ENCODE peak calls at places on chromosomes 13 and 19, in nine cellular contexts. T, D, B, S, A, H, X, M and K are unnamed samples.

GRCh38 chr13:43154839-43155238 is 131.5 kb downstream of the DNAJC15 start:
- DNase-seq in T (no peak), D (no peak), B (no peak), S (no peak), A (no peak), H (no peak), X (no peak), M (no peak), K (no peak)

GRCh38 chr19:17216058-17216670 is 1.0 kb downstream of the USE1 start:
- DNase-seq in T (peak; percentile 31), D (no peak), B (no peak), S (peak; percentile 24), A (no peak), H (no peak), X (no peak), M (no peak), K (peak; percentile 82)

GRCh38 chr13:52833261-52833660 is 15.2 kb downstream of the PCDH8 start:
- DNase-seq in T (no peak), D (no peak), B (no peak), S (no peak), A (no peak), H (no peak), X (no peak), M (no peak), K (no peak)

GRCh38 chr13:84366484-84366883 is 484.2 kb upstream of the SLITRK1 start:
- DNase-seq in T (no peak), D (no peak), B (no peak), S (no peak), A (no peak), H (no peak), X (no peak), M (peak; percentile 0), K (no peak)

GRCh38 chr19:14072535-14073231 is at the start of gene MISP3:
- DNase-seq in T (no peak), D (peak; percentile 90), B (no peak), S (peak; percentile 68), A (no peak), H (peak; percentile 92), X (no peak), M (peak; percentile 46), K (peak; percentile 86)

GRCh38 chr19:43700368-43701015 is 15.4 kb upstream of the IRGC start:
- DNase-seq in T (peak; percentile 51), D (peak; percentile 40), B (peak; percentile 25), S (no peak), A (no peak), H (peak; percentile 51), X (no peak), M (no peak), K (no peak)

GRCh38 chr19:39265321-39265916 is 2.8 kb upstream of the IFNL2 start:
- DNase-seq in T (no peak), D (no peak), B (no peak), S (no peak), A (no peak), H (no peak), X (peak; percentile 75), M (peak; percentile 73), K (no peak)

GRCh38 chr13:114161644-114162532 is 17.2 kb upstream of the CFAP97D2 start:
- DNase-seq in T (peak; percentile 17), D (peak; percentile 59), B (peak; percentile 50), S (no peak), A (no peak), H (peak; percentile 84), X (no peak), M (no peak), K (peak; percentile 92)

GRCh38 chr19:18698321-18699167 is 15.1 kb downstream of the CRTC1 start:
- DNase-seq in T (no peak), D (no peak), B (no peak), S (no peak), A (no peak), H (no peak), X (no peak), M (no peak), K (no peak)

GRCh38 chr13:46759861-46760260 is 37.1 kb downstream of the ESD start:
- DNase-seq in T (peak; percentile 75), D (no peak), B (no peak), S (no peak), A (no peak), H (peak; percentile 20), X (no peak), M (no peak), K (no peak)

GRCh38 chr13:106919638-106920037 is 351.7 kb upstream of the ARGLU1 start:
- DNase-seq in T (no peak), D (no peak), B (no peak), S (no peak), A (no peak), H (no peak), X (no peak), M (peak; percentile 26), K (peak; percentile 82)

GRCh38 chr13:46179576-46180368 is 2.2 kb downstream of the LCP1 start:
- DNase-seq in T (peak; percentile 70), D (peak; percentile 43), B (no peak), S (peak; percentile 44), A (no peak), H (peak; percentile 70), X (no peak), M (no peak), K (peak; percentile 92)

GRCh38 chr19:35502751-35503150 is 10.7 kb downstream of the DMKN start:
- DNase-seq in T (no peak), D (no peak), B (no peak), S (no peak), A (no peak), H (no peak), X (no peak), M (no peak), K (no peak)
- H3K27me3 ChIP-seq in T (peaks cover 19% of the 10 kb centered on the region), D (no peaks in the 10 kb centered on the region), B (no peaks in the 10 kb centered on the region), S (peaks cover 88% of the 10 kb centered on the region), A (peaks cover 4% of the 10 kb centered on the region), H (peaks cover under 1% of the 10 kb centered on the region), X (no peaks in the 10 kb centered on the region), M (no peaks in the 10 kb centered on the region), K (peaks cover 4% of the 10 kb centered on the region)

DNA sequence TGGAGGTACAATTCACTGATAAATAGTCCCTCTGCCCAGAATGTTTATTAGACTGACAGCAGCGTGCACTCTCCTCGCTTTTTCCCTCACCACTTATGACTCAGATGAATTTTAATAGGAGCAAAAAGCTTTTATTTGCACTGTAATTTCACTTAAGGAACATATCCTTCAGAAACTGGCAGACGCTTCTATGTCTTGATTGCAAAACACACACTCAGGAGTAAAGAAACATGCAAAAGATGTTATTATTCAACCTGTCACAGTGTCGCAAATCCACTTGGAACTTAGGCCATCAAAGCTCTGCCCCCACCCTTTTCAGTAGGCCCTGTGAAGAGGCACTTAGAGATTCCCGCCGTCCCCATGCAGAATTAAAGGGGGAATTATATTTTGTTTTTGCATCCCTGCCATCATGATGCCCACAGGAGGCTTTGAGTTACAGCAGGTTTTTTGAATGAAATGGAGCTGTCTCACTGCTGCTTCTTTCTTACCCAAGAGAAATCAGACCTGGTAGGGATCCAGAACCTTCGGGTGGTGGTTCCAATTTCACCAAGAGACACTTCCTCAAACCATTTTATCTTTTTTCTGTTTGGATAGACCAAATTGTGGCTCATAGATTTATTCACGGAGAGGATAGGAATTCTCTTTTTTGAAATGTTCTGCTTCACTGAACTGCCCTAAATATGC is 74.5 kb downstream of the GGACT start:
- DNase-seq in T (no peak), D (no peak), B (no peak), S (no peak), A (no peak), H (no peak), X (no peak), M (no peak), K (no peak)
- TF ChIP-seq POLR2AphosphoS5 in T (no peak), D (no peak), B (no peak), S (no peak), A (no peak), H (no peak), X (no peak), M (no peak), K (no peak)

GRCh38 chr13:50230365-50230978 is 215.2 kb downstream of the KCNRG start:
- DNase-seq in T (peak; percentile 90), D (no peak), B (no peak), S (no peak), A (no peak), H (no peak), X (no peak), M (no peak), K (no peak)
- H3K27ac ChIP-seq in T (peak overlapping the region; percentile 16), D (peak overlapping the region; percentile 30), B (no peak overlapping the region), S (no peak overlapping the region), A (peak overlapping the region; percentile 69), H (no peak overlapping the region), X (no peak overlapping the region), M (no peak overlapping the region), K (peak overlapping the region; percentile 81)

DNA sequence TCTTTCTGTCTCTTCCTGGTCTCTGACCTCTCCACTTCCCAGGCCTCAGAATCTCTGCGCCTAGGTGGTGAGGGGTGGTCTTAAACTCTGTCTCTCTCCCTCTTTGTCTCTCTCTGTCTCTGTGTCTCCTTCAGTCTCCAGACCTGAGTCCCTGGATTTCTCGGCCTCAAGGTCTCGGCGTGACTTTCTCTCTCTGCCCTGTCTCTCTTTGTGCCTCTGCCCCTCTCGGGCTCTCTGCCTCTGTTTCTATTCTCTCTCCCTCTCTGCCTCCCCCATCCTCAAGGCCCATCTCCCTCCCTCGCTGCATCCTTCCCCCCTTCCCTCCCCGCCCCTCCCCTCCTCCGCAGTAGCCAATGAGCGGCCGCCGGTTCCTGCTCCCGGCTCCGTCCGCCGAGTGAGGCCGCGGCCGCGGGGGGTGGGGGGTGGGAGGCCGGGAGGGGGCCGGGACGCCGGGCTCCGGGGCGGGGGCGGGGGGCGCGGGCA is at the start of gene CACNG7:
- DNase-seq in T (no peak), D (no peak), B (no peak), S (no peak), A (no peak), H (no peak), X (no peak), M (peak; percentile 83), K (no peak)
- H3K27me3 ChIP-seq in T (peaks cover 49% of the 10 kb centered on the region), D (peaks cover 20% of the 10 kb centered on the region), B (peaks cover 15% of the 10 kb centered on the region), S (peaks cover 51% of the 10 kb centered on the region), A (no peaks in the 10 kb centered on the region), H (peaks cover 86% of the 10 kb centered on the region), X (no peaks in the 10 kb centered on the region), M (peaks cover 41% of the 10 kb centered on the region), K (peaks cover 56% of the 10 kb centered on the region)

GRCh38 chr19:45528744-45529453 is 21.6 kb downstream of the VASP start:
- DNase-seq in T (no peak), D (peak; percentile 70), B (peak; percentile 58), S (peak; percentile 85), A (no peak), H (peak; percentile 77), X (peak; percentile 88), M (peak; percentile 97), K (no peak)
- TF ChIP-seq POLR2AphosphoS5 in T (peak; percentile 15), D (no peak), B (no peak), S (peak; percentile 34), A (peak; percentile 33), H (no peak), X (peak; percentile 69), M (no peak), K (peak; percentile 92)

DNA sequence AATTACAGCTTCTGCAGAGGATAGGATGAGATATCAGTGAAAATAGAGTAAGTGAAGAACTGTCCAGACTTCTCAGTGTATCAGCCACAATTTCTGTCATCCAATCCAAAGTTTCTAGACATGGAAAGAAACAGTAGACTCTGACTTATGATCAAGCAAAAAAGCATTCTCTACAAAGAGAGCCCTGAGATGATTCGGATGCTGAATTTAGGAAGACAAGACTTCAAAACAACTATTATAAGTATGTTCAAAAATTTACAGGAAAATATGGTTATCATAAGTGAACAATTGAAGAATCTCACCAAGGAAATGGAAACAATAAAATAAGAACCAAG is 238.2 kb upstream of the IRS2 start:
- DNase-seq in T (no peak), D (no peak), B (no peak), S (no peak), A (no peak), H (no peak), X (no peak), M (no peak), K (no peak)
- H3K27ac ChIP-seq in T (no peak overlapping the region), D (peak overlapping the region; percentile 53), B (no peak overlapping the region), S (no peak overlapping the region), A (no peak overlapping the region), H (peak overlapping the region; percentile 65), X (no peak overlapping the region), M (no peak overlapping the region), K (no peak overlapping the region)